ENCODE peak calls at places on chromosome 7, in nine cellular contexts. One of them, this sample, is unnamed.
A peak's percentile ranks its signal among the peaks of the same experiment; 100 is the strongest.

GRCh38 chr7:48285365-48285764 is 114.1 kb downstream of the ABCA13 start:
- DNase-seq in glomerular endothelial cell: no peak
- DNase-seq in AG08395: peak; percentile 33
- DNase-seq in bronchial epithelial cell: peak; percentile 80
- DNase-seq in AG04450: peak; percentile 46
- DNase-seq in NCI-H460: no peak
- DNase-seq in hypothalamus: no peak
- DNase-seq in NCI-H1694: no peak
- DNase-seq in Calu3: no peak
- DNase-seq in this sample: no peak

GRCh38 chr7:159015081-159015893 is 129.4 kb downstream of the VIPR2 start:
- DNase-seq in glomerular endothelial cell: no peak
- DNase-seq in AG08395: no peak
- DNase-seq in bronchial epithelial cell: no peak
- DNase-seq in AG04450: no peak
- DNase-seq in NCI-H460: peak; percentile 88
- DNase-seq in hypothalamus: no peak
- DNase-seq in NCI-H1694: no peak
- DNase-seq in Calu3: no peak
- DNase-seq in this sample: no peak

GRCh38 chr7:24175603-24176002 is 108.4 kb upstream of the NPY start:
- DNase-seq in glomerular endothelial cell: no peak
- DNase-seq in AG08395: no peak
- DNase-seq in bronchial epithelial cell: no peak
- DNase-seq in AG04450: no peak
- DNase-seq in NCI-H460: no peak
- DNase-seq in hypothalamus: no peak
- DNase-seq in NCI-H1694: no peak
- DNase-seq in Calu3: no peak
- DNase-seq in this sample: no peak

GRCh38 chr7:2018786-2019692 is 213.7 kb downstream of the MAD1L1 start:
- DNase-seq in glomerular endothelial cell: no peak
- DNase-seq in AG08395: peak; percentile 93
- DNase-seq in bronchial epithelial cell: peak; percentile 17
- DNase-seq in AG04450: peak; percentile 37
- DNase-seq in NCI-H460: no peak
- DNase-seq in hypothalamus: no peak
- DNase-seq in NCI-H1694: no peak
- DNase-seq in Calu3: no peak
- DNase-seq in this sample: no peak

GRCh38 chr7:45187946-45188411 is 30.4 kb downstream of the RAMP3 start:
- DNase-seq in glomerular endothelial cell: no peak
- DNase-seq in AG08395: no peak
- DNase-seq in bronchial epithelial cell: no peak
- DNase-seq in AG04450: no peak
- DNase-seq in NCI-H460: no peak
- DNase-seq in hypothalamus: no peak
- DNase-seq in NCI-H1694: no peak
- DNase-seq in Calu3: no peak
- DNase-seq in this sample: no peak

GRCh38 chr7:27185013-27185707 is at the start of gene HOXA11:
- DNase-seq in glomerular endothelial cell: no peak
- DNase-seq in AG08395: peak; percentile 95
- DNase-seq in bronchial epithelial cell: no peak
- DNase-seq in AG04450: no peak
- DNase-seq in NCI-H460: no peak
- DNase-seq in hypothalamus: no peak
- DNase-seq in NCI-H1694: no peak
- DNase-seq in Calu3: no peak
- DNase-seq in this sample: no peak

GRCh38 chr7:134431805-134432204 is 27.1 kb downstream of the AKR1B1 start:
- DNase-seq in glomerular endothelial cell: no peak
- DNase-seq in AG08395: no peak
- DNase-seq in bronchial epithelial cell: no peak
- DNase-seq in AG04450: no peak
- DNase-seq in NCI-H460: no peak
- DNase-seq in hypothalamus: no peak
- DNase-seq in NCI-H1694: no peak
- DNase-seq in Calu3: no peak
- DNase-seq in this sample: no peak

GRCh38 chr7:16926283-16926682 is 44.5 kb upstream of the AGR3 start:
- DNase-seq in glomerular endothelial cell: no peak
- DNase-seq in AG08395: peak; percentile 46
- DNase-seq in bronchial epithelial cell: peak; percentile 52
- DNase-seq in AG04450: no peak
- DNase-seq in NCI-H460: peak; percentile 38
- DNase-seq in hypothalamus: peak; percentile 4
- DNase-seq in NCI-H1694: no peak
- DNase-seq in Calu3: peak; percentile 57
- DNase-seq in this sample: no peak

GRCh38 chr7:43648725-43649406 is 66.0 kb downstream of the STK17A start:
- DNase-seq in glomerular endothelial cell: no peak
- DNase-seq in AG08395: peak; percentile 22
- DNase-seq in bronchial epithelial cell: peak; percentile 62
- DNase-seq in AG04450: peak; percentile 69
- DNase-seq in NCI-H460: no peak
- DNase-seq in hypothalamus: peak; percentile 39
- DNase-seq in NCI-H1694: no peak
- DNase-seq in Calu3: peak; percentile 62
- DNase-seq in this sample: peak; percentile 69

GRCh38 chr7:10940748-10941358 is 32.8 kb upstream of the PHF14 start:
- DNase-seq in glomerular endothelial cell: no peak
- DNase-seq in AG08395: no peak
- DNase-seq in bronchial epithelial cell: peak; percentile 15
- DNase-seq in AG04450: no peak
- DNase-seq in NCI-H460: no peak
- DNase-seq in hypothalamus: no peak
- DNase-seq in NCI-H1694: no peak
- DNase-seq in Calu3: no peak
- DNase-seq in this sample: peak; percentile 9

GRCh38 chr7:100893318-100893895 is 2.3 kb downstream of the ACHE start:
- DNase-seq in glomerular endothelial cell: no peak
- DNase-seq in AG08395: no peak
- DNase-seq in bronchial epithelial cell: no peak
- DNase-seq in AG04450: no peak
- DNase-seq in NCI-H460: no peak
- DNase-seq in hypothalamus: no peak
- DNase-seq in NCI-H1694: no peak
- DNase-seq in Calu3: no peak
- DNase-seq in this sample: no peak

GRCh38 chr7:70764004-70764691 is 367.8 kb upstream of the GALNT17 start:
- DNase-seq in glomerular endothelial cell: no peak
- DNase-seq in AG08395: no peak
- DNase-seq in bronchial epithelial cell: no peak
- DNase-seq in AG04450: no peak
- DNase-seq in NCI-H460: no peak
- DNase-seq in hypothalamus: no peak
- DNase-seq in NCI-H1694: no peak
- DNase-seq in Calu3: no peak
- DNase-seq in this sample: peak; percentile 15

GRCh38 chr7:156442503-156442902 is 198.1 kb upstream of the RNF32 start:
- DNase-seq in glomerular endothelial cell: no peak
- DNase-seq in AG08395: no peak
- DNase-seq in bronchial epithelial cell: no peak
- DNase-seq in AG04450: no peak
- DNase-seq in NCI-H460: no peak
- DNase-seq in hypothalamus: no peak
- DNase-seq in NCI-H1694: no peak
- DNase-seq in Calu3: no peak
- DNase-seq in this sample: no peak

GRCh38 chr7:73894851-73895441 is 34.0 kb downstream of the TMEM270 start:
- DNase-seq in glomerular endothelial cell: no peak
- DNase-seq in AG08395: peak; percentile 98
- DNase-seq in bronchial epithelial cell: peak; percentile 8
- DNase-seq in AG04450: peak; percentile 78
- DNase-seq in NCI-H460: no peak
- DNase-seq in hypothalamus: no peak
- DNase-seq in NCI-H1694: no peak
- DNase-seq in Calu3: no peak
- DNase-seq in this sample: no peak

GRCh38 chr7:80263321-80263720 is 128.7 kb downstream of the GNAI1 start:
- DNase-seq in glomerular endothelial cell: no peak
- DNase-seq in AG08395: peak; percentile 66
- DNase-seq in bronchial epithelial cell: no peak
- DNase-seq in AG04450: no peak
- DNase-seq in NCI-H460: no peak
- DNase-seq in hypothalamus: no peak
- DNase-seq in NCI-H1694: no peak
- DNase-seq in Calu3: no peak
- DNase-seq in this sample: no peak

GRCh38 chr7:26199301-26200112 is 1.0 kb downstream of the HNRNPA2B1 start:
- DNase-seq in glomerular endothelial cell: no peak
- DNase-seq in AG08395: peak; percentile 41
- DNase-seq in bronchial epithelial cell: peak; percentile 44
- DNase-seq in AG04450: no peak
- DNase-seq in NCI-H460: peak; percentile 71
- DNase-seq in hypothalamus: peak; percentile 65
- DNase-seq in NCI-H1694: no peak
- DNase-seq in Calu3: peak; percentile 72
- DNase-seq in this sample: peak; percentile 64